ENCODE peak calls at places on chromosomes 12 and 14, in four cellular contexts. One of them, this sample, is unnamed.

GRCh38 chr12:6157482-6157881 is 33.0 kb upstream of the VWF start:
- DNase-seq in trophoblast cell: no peak
- DNase-seq in mesenchymal stem cell: peak
- DNase-seq in H1: no peak
- DNase-seq in this sample: no peak

GRCh38 chr14:54660712-54661111 is 93.8 kb downstream of the SAMD4A start:
- DNase-seq in trophoblast cell: no peak
- DNase-seq in mesenchymal stem cell: no peak
- DNase-seq in H1: no peak
- DNase-seq in this sample: no peak

GRCh38 chr12:65854629-65855028 is 30.3 kb downstream of the HMGA2 start:
- DNase-seq in trophoblast cell: no peak
- DNase-seq in mesenchymal stem cell: no peak
- DNase-seq in H1: no peak
- DNase-seq in this sample: no peak

GRCh38 chr14:104749111-104749649 is 3.8 kb upstream of the SIVA1 start:
- DNase-seq in trophoblast cell: peak
- DNase-seq in mesenchymal stem cell: no peak
- DNase-seq in H1: no peak
- DNase-seq in this sample: no peak

GRCh38 chr12:120735181-120735580 is 9.6 kb downstream of the ACADS start:
- DNase-seq in trophoblast cell: no peak
- DNase-seq in mesenchymal stem cell: no peak
- DNase-seq in H1: no peak
- DNase-seq in this sample: no peak

GRCh38 chr14:77133718-77134338 is 7.8 kb downstream of the ZDHHC22 start:
- DNase-seq in trophoblast cell: peak
- DNase-seq in mesenchymal stem cell: peak
- DNase-seq in H1: peak
- DNase-seq in this sample: peak

GRCh38 chr12:18472304-18472703 is 211.0 kb downstream of the PIK3C2G start:
- DNase-seq in trophoblast cell: no peak
- DNase-seq in mesenchymal stem cell: no peak
- DNase-seq in H1: no peak
- DNase-seq in this sample: no peak

GRCh38 chr12:55663391-55663790 is 26.7 kb downstream of the OR10P1 start:
- DNase-seq in trophoblast cell: no peak
- DNase-seq in mesenchymal stem cell: no peak
- DNase-seq in H1: no peak
- DNase-seq in this sample: no peak

GRCh38 chr14:92531151-92531873 is 17.7 kb downstream of the RIN3 start:
- DNase-seq in trophoblast cell: peak
- DNase-seq in mesenchymal stem cell: no peak
- DNase-seq in H1: no peak
- DNase-seq in this sample: no peak

GRCh38 chr12:32273712-32274111 is 125.6 kb upstream of the FGD4 start:
- DNase-seq in trophoblast cell: no peak
- DNase-seq in mesenchymal stem cell: no peak
- DNase-seq in H1: no peak
- DNase-seq in this sample: peak

GRCh38 chr12:114916531-114916930 is 232.6 kb upstream of the TBX3 start:
- DNase-seq in trophoblast cell: no peak
- DNase-seq in mesenchymal stem cell: peak
- DNase-seq in H1: no peak
- DNase-seq in this sample: no peak

GRCh38 chr12:26845984-26846383 is 13.0 kb upstream of the ITPR2 start:
- DNase-seq in trophoblast cell: peak
- DNase-seq in mesenchymal stem cell: peak
- DNase-seq in H1: no peak
- DNase-seq in this sample: no peak

GRCh38 chr14:85188836-85189235 is 341.1 kb upstream of the FLRT2 start:
- DNase-seq in trophoblast cell: no peak
- DNase-seq in mesenchymal stem cell: no peak
- DNase-seq in H1: no peak
- DNase-seq in this sample: no peak

GRCh38 chr14:71591929-71592328 is 340.3 kb upstream of the RGS6 start:
- DNase-seq in trophoblast cell: no peak
- DNase-seq in mesenchymal stem cell: peak
- DNase-seq in H1: no peak
- DNase-seq in this sample: no peak

GRCh38 chr12:107200394-107200793 is 107.0 kb upstream of the CRY1 start:
- DNase-seq in trophoblast cell: no peak
- DNase-seq in mesenchymal stem cell: peak
- DNase-seq in H1: no peak
- DNase-seq in this sample: no peak

GRCh38 chr12:510071-510825 is 50.5 kb downstream of the B4GALNT3 start:
- DNase-seq in trophoblast cell: no peak
- DNase-seq in mesenchymal stem cell: no peak
- DNase-seq in H1: peak
- DNase-seq in this sample: peak

GRCh38 chr12:6957741-6958608 is 6.8 kb downstream of the PTPN6 start:
- DNase-seq in trophoblast cell: no peak
- DNase-seq in mesenchymal stem cell: no peak
- DNase-seq in H1: no peak
- DNase-seq in this sample: no peak

GRCh38 chr12:115840159-115840558 is 437.3 kb downstream of the MED13L start:
- DNase-seq in trophoblast cell: peak
- DNase-seq in mesenchymal stem cell: no peak
- DNase-seq in H1: no peak
- DNase-seq in this sample: no peak

DNA sequence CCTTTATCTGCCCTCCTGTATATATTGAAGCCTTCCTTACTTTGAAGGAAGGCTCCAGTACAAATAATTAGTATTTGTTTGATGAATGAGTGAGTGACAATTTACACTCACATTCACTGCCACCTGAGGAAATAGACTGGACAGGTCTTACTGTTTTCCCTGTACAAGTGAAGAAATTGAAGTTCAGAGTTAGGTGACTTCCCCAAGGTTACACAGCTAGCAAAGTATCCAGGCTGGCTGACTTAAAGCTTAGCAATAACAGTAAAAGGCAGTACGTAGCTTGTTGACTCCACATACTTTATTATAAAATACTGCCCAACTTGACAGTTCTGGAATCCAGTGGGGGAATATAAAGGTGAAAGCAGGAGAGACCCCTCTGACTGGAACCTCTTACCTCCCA is 2.6 kb upstream of the KRT18 start:
- DNase-seq in trophoblast cell: peak
- DNase-seq in mesenchymal stem cell: peak
- DNase-seq in H1: no peak
- DNase-seq in this sample: no peak
- H2BK12ac ChIP-seq in trophoblast cell: peak
- H2BK12ac ChIP-seq in mesenchymal stem cell: no peak
- H2BK12ac ChIP-seq in H1: peak
- H2BK12ac ChIP-seq in this sample: no peak

GRCh38 chr12:53677612-53678133 is 1.8 kb upstream of the ATP5MC2 start:
- DNase-seq in trophoblast cell: no peak
- DNase-seq in mesenchymal stem cell: no peak
- DNase-seq in H1: no peak
- DNase-seq in this sample: no peak
- H3K4me3 ChIP-seq in trophoblast cell: no peak
- H3K4me3 ChIP-seq in mesenchymal stem cell: no peak
- H3K4me3 ChIP-seq in H1: peak
- H3K4me3 ChIP-seq in this sample: peak

DNA sequence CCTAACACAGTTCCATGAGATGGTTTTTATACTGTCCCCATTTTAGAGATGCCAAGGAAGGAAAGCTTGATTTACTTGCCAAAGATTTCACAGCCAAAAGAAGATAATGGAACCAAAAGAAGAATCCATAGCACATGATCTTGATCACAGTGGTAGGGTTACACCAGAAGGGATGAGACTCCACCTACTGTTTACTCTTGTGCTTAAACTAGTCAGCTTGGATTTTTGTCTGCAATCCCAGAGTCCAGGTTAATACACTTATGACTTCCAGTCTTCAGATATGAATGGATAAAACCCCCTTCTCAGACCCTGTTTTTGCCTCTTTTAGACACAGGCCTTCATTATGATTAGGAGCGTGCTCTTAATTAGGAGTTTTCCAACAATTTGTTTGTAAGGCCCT is 454.2 kb downstream of the AEBP2 start:
- DNase-seq in trophoblast cell: no peak
- DNase-seq in mesenchymal stem cell: peak
- DNase-seq in H1: no peak
- DNase-seq in this sample: no peak
- H3K4me2 ChIP-seq in trophoblast cell: no peak
- H3K4me2 ChIP-seq in mesenchymal stem cell: no peak
- H3K4me2 ChIP-seq in H1: no peak
- H3K4me2 ChIP-seq in this sample: no peak

GRCh38 chr14:38824691-38825090 is 278.3 kb downstream of the SEC23A start:
- DNase-seq in trophoblast cell: no peak
- DNase-seq in mesenchymal stem cell: no peak
- DNase-seq in H1: no peak
- DNase-seq in this sample: no peak
- H2BK12ac ChIP-seq in trophoblast cell: no peak
- H2BK12ac ChIP-seq in mesenchymal stem cell: no peak
- H2BK12ac ChIP-seq in H1: no peak
- H2BK12ac ChIP-seq in this sample: no peak

GRCh38 chr12:51246254-51246853 is 7.7 kb downstream of the DAZAP2 start:
- DNase-seq in trophoblast cell: peak
- DNase-seq in mesenchymal stem cell: peak
- DNase-seq in H1: no peak
- DNase-seq in this sample: no peak
- H3K4me3 ChIP-seq in trophoblast cell: no peak
- H3K4me3 ChIP-seq in mesenchymal stem cell: no peak
- H3K4me3 ChIP-seq in H1: no peak
- H3K4me3 ChIP-seq in this sample: no peak

GRCh38 chr12:54050479-54050805 is 3.2 kb upstream of the HOXC4 start:
- DNase-seq in trophoblast cell: no peak
- DNase-seq in mesenchymal stem cell: no peak
- DNase-seq in H1: no peak
- DNase-seq in this sample: no peak
- H3K4me2 ChIP-seq in trophoblast cell: no peak
- H3K4me2 ChIP-seq in mesenchymal stem cell: no peak
- H3K4me2 ChIP-seq in H1: no peak
- H3K4me2 ChIP-seq in this sample: no peak

DNA sequence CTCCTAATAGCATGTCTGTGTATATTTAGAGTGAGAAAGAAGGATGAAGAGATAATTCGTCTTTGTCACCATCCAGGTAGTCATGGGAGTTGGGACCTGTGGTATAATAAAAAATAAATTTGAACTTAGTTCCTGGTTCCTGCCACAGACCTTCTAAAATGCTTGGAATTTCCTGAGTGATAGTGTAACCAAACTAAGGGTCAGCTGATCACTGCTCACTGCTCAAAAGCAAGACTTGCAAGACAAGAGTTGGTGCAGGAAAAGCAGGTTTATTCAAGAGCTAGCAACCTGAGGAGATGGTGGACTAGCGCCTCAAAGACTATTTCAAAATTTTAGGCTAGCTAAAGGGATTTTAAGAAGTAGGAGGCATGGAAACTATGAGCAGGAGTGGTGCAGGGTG is 19.1 kb downstream of the ANG start:
- DNase-seq in trophoblast cell: peak
- DNase-seq in mesenchymal stem cell: no peak
- DNase-seq in H1: no peak
- DNase-seq in this sample: no peak
- H2BK12ac ChIP-seq in trophoblast cell: no peak
- H2BK12ac ChIP-seq in mesenchymal stem cell: no peak
- H2BK12ac ChIP-seq in H1: peak
- H2BK12ac ChIP-seq in this sample: no peak

DNA sequence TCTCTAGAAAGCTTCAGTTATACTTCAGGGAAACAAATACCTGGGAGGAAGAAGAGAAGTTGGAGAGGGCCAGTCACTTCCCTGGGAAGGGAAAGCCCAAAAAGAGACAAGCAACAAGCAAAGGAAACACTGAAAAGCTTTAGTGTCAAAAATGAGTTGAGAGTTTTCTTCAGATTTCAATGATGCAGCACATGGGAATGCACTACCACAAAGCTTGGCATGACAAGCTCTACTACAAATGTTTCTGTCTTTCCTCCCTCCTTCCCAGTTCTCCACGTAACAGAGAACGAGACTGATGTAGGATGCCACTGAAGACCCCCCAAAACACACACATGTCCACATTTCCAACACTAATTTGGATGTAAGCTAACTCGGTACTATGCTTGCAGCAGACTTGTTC is 26.8 kb upstream of the ADAMTS20 start:
- DNase-seq in trophoblast cell: peak
- DNase-seq in mesenchymal stem cell: peak
- DNase-seq in H1: no peak
- DNase-seq in this sample: no peak
- H3K4me3 ChIP-seq in trophoblast cell: no peak
- H3K4me3 ChIP-seq in mesenchymal stem cell: no peak
- H3K4me3 ChIP-seq in H1: no peak
- H3K4me3 ChIP-seq in this sample: no peak

GRCh38 chr14:94203473-94204210 is 29.5 kb downstream of the PPP4R4 start:
- DNase-seq in trophoblast cell: peak
- DNase-seq in mesenchymal stem cell: no peak
- DNase-seq in H1: no peak
- DNase-seq in this sample: no peak
- H3K4me2 ChIP-seq in trophoblast cell: no peak
- H3K4me2 ChIP-seq in mesenchymal stem cell: no peak
- H3K4me2 ChIP-seq in H1: no peak
- H3K4me2 ChIP-seq in this sample: no peak